ENCODE peak calls at places on chromosomes 13 and 19, in six cellular contexts. One of them, this sample, is unnamed.

GRCh38 chr19:7665076-7665475 is 3.8 kb upstream of the RETN start:
- DNase-seq in neural progenitor cell: no peak
- DNase-seq in NB4: no peak
- DNase-seq in NCI-H446: peak
- DNase-seq in myocyte: no peak
- DNase-seq in activated T-helper 1 cell treated with anti-CD3 and anti-CD28 coated beads, Interleukin-12 subunit alpha, Interleukin-12 subunit beta, Interleukin-2, Interleukin-4 antibody, amounts not matched to agents 30 ng/mL and 10 ng/mL and 1 ng/mL, durations not matched to agents 14 hours and 24 hours and 36 hours: no peak
- DNase-seq in this sample: no peak

GRCh38 chr13:48000559-48001126 is 430 bp downstream of the SUCLA2 start:
- DNase-seq in neural progenitor cell: peak
- DNase-seq in NB4: no peak
- DNase-seq in NCI-H446: no peak
- DNase-seq in myocyte: no peak
- DNase-seq in activated T-helper 1 cell treated with anti-CD3 and anti-CD28 coated beads, Interleukin-12 subunit alpha, Interleukin-12 subunit beta, Interleukin-2, Interleukin-4 antibody, amounts not matched to agents 30 ng/mL and 10 ng/mL and 1 ng/mL, durations not matched to agents 14 hours and 24 hours and 36 hours: peak
- DNase-seq in this sample: no peak

GRCh38 chr19:6213266-6213595 is 66.5 kb downstream of the MLLT1 start:
- DNase-seq in neural progenitor cell: no peak
- DNase-seq in NB4: no peak
- DNase-seq in NCI-H446: no peak
- DNase-seq in myocyte: no peak
- DNase-seq in activated T-helper 1 cell treated with anti-CD3 and anti-CD28 coated beads, Interleukin-12 subunit alpha, Interleukin-12 subunit beta, Interleukin-2, Interleukin-4 antibody, amounts not matched to agents 30 ng/mL and 10 ng/mL and 1 ng/mL, durations not matched to agents 14 hours and 24 hours and 36 hours: no peak
- DNase-seq in this sample: no peak

GRCh38 chr13:41577437-41577836 is 120.1 kb downstream of the RGCC start:
- DNase-seq in neural progenitor cell: no peak
- DNase-seq in NB4: no peak
- DNase-seq in NCI-H446: no peak
- DNase-seq in myocyte: no peak
- DNase-seq in activated T-helper 1 cell treated with anti-CD3 and anti-CD28 coated beads, Interleukin-12 subunit alpha, Interleukin-12 subunit beta, Interleukin-2, Interleukin-4 antibody, amounts not matched to agents 30 ng/mL and 10 ng/mL and 1 ng/mL, durations not matched to agents 14 hours and 24 hours and 36 hours: no peak
- DNase-seq in this sample: no peak

GRCh38 chr13:39226359-39226758 is 188.1 kb downstream of the NHLRC3 start:
- DNase-seq in neural progenitor cell: no peak
- DNase-seq in NB4: no peak
- DNase-seq in NCI-H446: no peak
- DNase-seq in myocyte: no peak
- DNase-seq in activated T-helper 1 cell treated with anti-CD3 and anti-CD28 coated beads, Interleukin-12 subunit alpha, Interleukin-12 subunit beta, Interleukin-2, Interleukin-4 antibody, amounts not matched to agents 30 ng/mL and 10 ng/mL and 1 ng/mL, durations not matched to agents 14 hours and 24 hours and 36 hours: no peak
- DNase-seq in this sample: no peak

GRCh38 chr19:50311723-50312635 is 17.2 kb downstream of the KCNC3 start:
- DNase-seq in neural progenitor cell: peak
- DNase-seq in NB4: peak
- DNase-seq in NCI-H446: peak
- DNase-seq in myocyte: no peak
- DNase-seq in activated T-helper 1 cell treated with anti-CD3 and anti-CD28 coated beads, Interleukin-12 subunit alpha, Interleukin-12 subunit beta, Interleukin-2, Interleukin-4 antibody, amounts not matched to agents 30 ng/mL and 10 ng/mL and 1 ng/mL, durations not matched to agents 14 hours and 24 hours and 36 hours: no peak
- DNase-seq in this sample: peak

GRCh38 chr13:98792321-98792720 is 39.8 kb upstream of the SLC15A1 start:
- DNase-seq in neural progenitor cell: no peak
- DNase-seq in NB4: no peak
- DNase-seq in NCI-H446: no peak
- DNase-seq in myocyte: no peak
- DNase-seq in activated T-helper 1 cell treated with anti-CD3 and anti-CD28 coated beads, Interleukin-12 subunit alpha, Interleukin-12 subunit beta, Interleukin-2, Interleukin-4 antibody, amounts not matched to agents 30 ng/mL and 10 ng/mL and 1 ng/mL, durations not matched to agents 14 hours and 24 hours and 36 hours: no peak
- DNase-seq in this sample: no peak

GRCh38 chr13:94119360-94119936 is 360.0 kb downstream of the DCT start:
- DNase-seq in neural progenitor cell: no peak
- DNase-seq in NB4: no peak
- DNase-seq in NCI-H446: no peak
- DNase-seq in myocyte: no peak
- DNase-seq in activated T-helper 1 cell treated with anti-CD3 and anti-CD28 coated beads, Interleukin-12 subunit alpha, Interleukin-12 subunit beta, Interleukin-2, Interleukin-4 antibody, amounts not matched to agents 30 ng/mL and 10 ng/mL and 1 ng/mL, durations not matched to agents 14 hours and 24 hours and 36 hours: no peak
- DNase-seq in this sample: no peak

GRCh38 chr13:51668580-51669195 is 84.4 kb downstream of the WDFY2 start:
- DNase-seq in neural progenitor cell: no peak
- DNase-seq in NB4: no peak
- DNase-seq in NCI-H446: no peak
- DNase-seq in myocyte: no peak
- DNase-seq in activated T-helper 1 cell treated with anti-CD3 and anti-CD28 coated beads, Interleukin-12 subunit alpha, Interleukin-12 subunit beta, Interleukin-2, Interleukin-4 antibody, amounts not matched to agents 30 ng/mL and 10 ng/mL and 1 ng/mL, durations not matched to agents 14 hours and 24 hours and 36 hours: no peak
- DNase-seq in this sample: no peak

GRCh38 chr19:48478339-48479061 is 9.3 kb downstream of the CYTH2 start:
- DNase-seq in neural progenitor cell: no peak
- DNase-seq in NB4: no peak
- DNase-seq in NCI-H446: no peak
- DNase-seq in myocyte: no peak
- DNase-seq in activated T-helper 1 cell treated with anti-CD3 and anti-CD28 coated beads, Interleukin-12 subunit alpha, Interleukin-12 subunit beta, Interleukin-2, Interleukin-4 antibody, amounts not matched to agents 30 ng/mL and 10 ng/mL and 1 ng/mL, durations not matched to agents 14 hours and 24 hours and 36 hours: no peak
- DNase-seq in this sample: no peak

GRCh38 chr13:39378293-39378692 is 224.7 kb downstream of the LHFPL6 start:
- DNase-seq in neural progenitor cell: no peak
- DNase-seq in NB4: no peak
- DNase-seq in NCI-H446: no peak
- DNase-seq in myocyte: no peak
- DNase-seq in activated T-helper 1 cell treated with anti-CD3 and anti-CD28 coated beads, Interleukin-12 subunit alpha, Interleukin-12 subunit beta, Interleukin-2, Interleukin-4 antibody, amounts not matched to agents 30 ng/mL and 10 ng/mL and 1 ng/mL, durations not matched to agents 14 hours and 24 hours and 36 hours: no peak
- DNase-seq in this sample: no peak

GRCh38 chr13:92510416-92510815 is 716.2 kb upstream of the GPC6 start:
- DNase-seq in neural progenitor cell: no peak
- DNase-seq in NB4: no peak
- DNase-seq in NCI-H446: no peak
- DNase-seq in myocyte: no peak
- DNase-seq in activated T-helper 1 cell treated with anti-CD3 and anti-CD28 coated beads, Interleukin-12 subunit alpha, Interleukin-12 subunit beta, Interleukin-2, Interleukin-4 antibody, amounts not matched to agents 30 ng/mL and 10 ng/mL and 1 ng/mL, durations not matched to agents 14 hours and 24 hours and 36 hours: no peak
- DNase-seq in this sample: no peak

GRCh38 chr19:44625531-44626066 is 12.2 kb downstream of the IGSF23 start:
- DNase-seq in neural progenitor cell: no peak
- DNase-seq in NB4: no peak
- DNase-seq in NCI-H446: no peak
- DNase-seq in myocyte: peak
- DNase-seq in activated T-helper 1 cell treated with anti-CD3 and anti-CD28 coated beads, Interleukin-12 subunit alpha, Interleukin-12 subunit beta, Interleukin-2, Interleukin-4 antibody, amounts not matched to agents 30 ng/mL and 10 ng/mL and 1 ng/mL, durations not matched to agents 14 hours and 24 hours and 36 hours: no peak
- DNase-seq in this sample: no peak

GRCh38 chr19:18637644-18638630 is 1.1 kb downstream of the KLHL26 start:
- DNase-seq in neural progenitor cell: no peak
- DNase-seq in NB4: peak
- DNase-seq in NCI-H446: no peak
- DNase-seq in myocyte: no peak
- DNase-seq in activated T-helper 1 cell treated with anti-CD3 and anti-CD28 coated beads, Interleukin-12 subunit alpha, Interleukin-12 subunit beta, Interleukin-2, Interleukin-4 antibody, amounts not matched to agents 30 ng/mL and 10 ng/mL and 1 ng/mL, durations not matched to agents 14 hours and 24 hours and 36 hours: no peak
- DNase-seq in this sample: peak

GRCh38 chr13:113579686-113580085 is 4.9 kb upstream of the TFDP1 start:
- DNase-seq in neural progenitor cell: no peak
- DNase-seq in NB4: no peak
- DNase-seq in NCI-H446: no peak
- DNase-seq in myocyte: no peak
- DNase-seq in activated T-helper 1 cell treated with anti-CD3 and anti-CD28 coated beads, Interleukin-12 subunit alpha, Interleukin-12 subunit beta, Interleukin-2, Interleukin-4 antibody, amounts not matched to agents 30 ng/mL and 10 ng/mL and 1 ng/mL, durations not matched to agents 14 hours and 24 hours and 36 hours: no peak
- DNase-seq in this sample: peak

GRCh38 chr19:55325172-55325571 is at the start of gene TMEM150B:
- DNase-seq in neural progenitor cell: no peak
- DNase-seq in NB4: no peak
- DNase-seq in NCI-H446: no peak
- DNase-seq in myocyte: no peak
- DNase-seq in activated T-helper 1 cell treated with anti-CD3 and anti-CD28 coated beads, Interleukin-12 subunit alpha, Interleukin-12 subunit beta, Interleukin-2, Interleukin-4 antibody, amounts not matched to agents 30 ng/mL and 10 ng/mL and 1 ng/mL, durations not matched to agents 14 hours and 24 hours and 36 hours: no peak
- DNase-seq in this sample: no peak

GRCh38 chr19:46634045-46634655 is 1.9 kb downstream of the GNG8 start:
- DNase-seq in neural progenitor cell: peak
- DNase-seq in NB4: peak
- DNase-seq in NCI-H446: peak
- DNase-seq in myocyte: peak
- DNase-seq in activated T-helper 1 cell treated with anti-CD3 and anti-CD28 coated beads, Interleukin-12 subunit alpha, Interleukin-12 subunit beta, Interleukin-2, Interleukin-4 antibody, amounts not matched to agents 30 ng/mL and 10 ng/mL and 1 ng/mL, durations not matched to agents 14 hours and 24 hours and 36 hours: peak
- DNase-seq in this sample: peak

GRCh38 chr13:76886292-76887061 is at the start of gene KCTD12:
- DNase-seq in neural progenitor cell: peak
- DNase-seq in NB4: peak
- DNase-seq in NCI-H446: peak
- DNase-seq in myocyte: peak
- DNase-seq in activated T-helper 1 cell treated with anti-CD3 and anti-CD28 coated beads, Interleukin-12 subunit alpha, Interleukin-12 subunit beta, Interleukin-2, Interleukin-4 antibody, amounts not matched to agents 30 ng/mL and 10 ng/mL and 1 ng/mL, durations not matched to agents 14 hours and 24 hours and 36 hours: peak
- DNase-seq in this sample: peak

GRCh38 chr19:6668696-6669095 is 1.3 kb downstream of the TNFSF14 start:
- DNase-seq in neural progenitor cell: no peak
- DNase-seq in NB4: peak
- DNase-seq in NCI-H446: no peak
- DNase-seq in myocyte: peak
- DNase-seq in activated T-helper 1 cell treated with anti-CD3 and anti-CD28 coated beads, Interleukin-12 subunit alpha, Interleukin-12 subunit beta, Interleukin-2, Interleukin-4 antibody, amounts not matched to agents 30 ng/mL and 10 ng/mL and 1 ng/mL, durations not matched to agents 14 hours and 24 hours and 36 hours: no peak
- DNase-seq in this sample: no peak

GRCh38 chr19:13079542-13079986 is 23.1 kb downstream of the LYL1 start:
- DNase-seq in neural progenitor cell: no peak
- DNase-seq in NB4: no peak
- DNase-seq in NCI-H446: peak
- DNase-seq in myocyte: no peak
- DNase-seq in activated T-helper 1 cell treated with anti-CD3 and anti-CD28 coated beads, Interleukin-12 subunit alpha, Interleukin-12 subunit beta, Interleukin-2, Interleukin-4 antibody, amounts not matched to agents 30 ng/mL and 10 ng/mL and 1 ng/mL, durations not matched to agents 14 hours and 24 hours and 36 hours: no peak
- DNase-seq in this sample: peak

GRCh38 chr19:19107663-19108062 is 30.6 kb downstream of the TMEM161A start:
- DNase-seq in neural progenitor cell: no peak
- DNase-seq in NB4: no peak
- DNase-seq in NCI-H446: no peak
- DNase-seq in myocyte: no peak
- DNase-seq in activated T-helper 1 cell treated with anti-CD3 and anti-CD28 coated beads, Interleukin-12 subunit alpha, Interleukin-12 subunit beta, Interleukin-2, Interleukin-4 antibody, amounts not matched to agents 30 ng/mL and 10 ng/mL and 1 ng/mL, durations not matched to agents 14 hours and 24 hours and 36 hours: no peak
- DNase-seq in this sample: peak

GRCh38 chr13:31046711-31047279 is 114.3 kb downstream of the TEX26 start:
- DNase-seq in neural progenitor cell: peak
- DNase-seq in NB4: no peak
- DNase-seq in NCI-H446: peak
- DNase-seq in myocyte: peak
- DNase-seq in activated T-helper 1 cell treated with anti-CD3 and anti-CD28 coated beads, Interleukin-12 subunit alpha, Interleukin-12 subunit beta, Interleukin-2, Interleukin-4 antibody, amounts not matched to agents 30 ng/mL and 10 ng/mL and 1 ng/mL, durations not matched to agents 14 hours and 24 hours and 36 hours: no peak
- DNase-seq in this sample: peak

GRCh38 chr13:94176576-94176975 is 302.9 kb downstream of the DCT start:
- DNase-seq in neural progenitor cell: no peak
- DNase-seq in NB4: no peak
- DNase-seq in NCI-H446: no peak
- DNase-seq in myocyte: no peak
- DNase-seq in activated T-helper 1 cell treated with anti-CD3 and anti-CD28 coated beads, Interleukin-12 subunit alpha, Interleukin-12 subunit beta, Interleukin-2, Interleukin-4 antibody, amounts not matched to agents 30 ng/mL and 10 ng/mL and 1 ng/mL, durations not matched to agents 14 hours and 24 hours and 36 hours: no peak
- DNase-seq in this sample: no peak

GRCh38 chr19:40394816-40395210 is 4.8 kb upstream of the HIPK4 start:
- DNase-seq in neural progenitor cell: no peak
- DNase-seq in NB4: no peak
- DNase-seq in NCI-H446: no peak
- DNase-seq in myocyte: no peak
- DNase-seq in activated T-helper 1 cell treated with anti-CD3 and anti-CD28 coated beads, Interleukin-12 subunit alpha, Interleukin-12 subunit beta, Interleukin-2, Interleukin-4 antibody, amounts not matched to agents 30 ng/mL and 10 ng/mL and 1 ng/mL, durations not matched to agents 14 hours and 24 hours and 36 hours: no peak
- DNase-seq in this sample: no peak

GRCh38 chr19:53333071-53333465 is 481 bp upstream of the ZNF845 start:
- DNase-seq in neural progenitor cell: peak
- DNase-seq in NB4: peak
- DNase-seq in NCI-H446: no peak
- DNase-seq in myocyte: no peak
- DNase-seq in activated T-helper 1 cell treated with anti-CD3 and anti-CD28 coated beads, Interleukin-12 subunit alpha, Interleukin-12 subunit beta, Interleukin-2, Interleukin-4 antibody, amounts not matched to agents 30 ng/mL and 10 ng/mL and 1 ng/mL, durations not matched to agents 14 hours and 24 hours and 36 hours: peak
- DNase-seq in this sample: peak

GRCh38 chr13:111187879-111188643 is 73.0 kb downstream of the ARHGEF7 start:
- DNase-seq in neural progenitor cell: no peak
- DNase-seq in NB4: peak
- DNase-seq in NCI-H446: no peak
- DNase-seq in myocyte: no peak
- DNase-seq in activated T-helper 1 cell treated with anti-CD3 and anti-CD28 coated beads, Interleukin-12 subunit alpha, Interleukin-12 subunit beta, Interleukin-2, Interleukin-4 antibody, amounts not matched to agents 30 ng/mL and 10 ng/mL and 1 ng/mL, durations not matched to agents 14 hours and 24 hours and 36 hours: no peak
- DNase-seq in this sample: no peak

GRCh38 chr19:2053601-2054389 is 2.8 kb upstream of the MKNK2 start:
- DNase-seq in neural progenitor cell: no peak
- DNase-seq in NB4: no peak
- DNase-seq in NCI-H446: no peak
- DNase-seq in myocyte: no peak
- DNase-seq in activated T-helper 1 cell treated with anti-CD3 and anti-CD28 coated beads, Interleukin-12 subunit alpha, Interleukin-12 subunit beta, Interleukin-2, Interleukin-4 antibody, amounts not matched to agents 30 ng/mL and 10 ng/mL and 1 ng/mL, durations not matched to agents 14 hours and 24 hours and 36 hours: no peak
- DNase-seq in this sample: no peak

GRCh38 chr19:38557205-38557799 is 60.5 kb downstream of the MAP4K1 start:
- DNase-seq in neural progenitor cell: no peak
- DNase-seq in NB4: peak
- DNase-seq in NCI-H446: no peak
- DNase-seq in myocyte: peak
- DNase-seq in activated T-helper 1 cell treated with anti-CD3 and anti-CD28 coated beads, Interleukin-12 subunit alpha, Interleukin-12 subunit beta, Interleukin-2, Interleukin-4 antibody, amounts not matched to agents 30 ng/mL and 10 ng/mL and 1 ng/mL, durations not matched to agents 14 hours and 24 hours and 36 hours: peak
- DNase-seq in this sample: no peak

GRCh38 chr19:50402544-50403301 is 16.0 kb upstream of the SPIB start:
- DNase-seq in neural progenitor cell: no peak
- DNase-seq in NB4: no peak
- DNase-seq in NCI-H446: no peak
- DNase-seq in myocyte: no peak
- DNase-seq in activated T-helper 1 cell treated with anti-CD3 and anti-CD28 coated beads, Interleukin-12 subunit alpha, Interleukin-12 subunit beta, Interleukin-2, Interleukin-4 antibody, amounts not matched to agents 30 ng/mL and 10 ng/mL and 1 ng/mL, durations not matched to agents 14 hours and 24 hours and 36 hours: no peak
- DNase-seq in this sample: no peak